ENCODE peak calls at places on chromosomes 12 and 14, in six cellular contexts. One of them, this sample, is unnamed.

GRCh38 chr14:51004352-51004800 is 60.1 kb upstream of the PYGL start:
- DNase-seq in NCI-H748 treated with DMSO at 0.1 percent for 48 hours: no peak
- DNase-seq in AG04450: no peak
- DNase-seq in EH: no peak
- DNase-seq in Kasumi-1: no peak
- DNase-seq in renal cortical epithelial cell: peak; percentile 72
- DNase-seq in this sample: no peak

GRCh38 chr12:124778411-124778810 is 85.3 kb downstream of the SCARB1 start:
- DNase-seq in renal cortical epithelial cell: no peak
- DNase-seq in NCI-H748 treated with DMSO at 0.1 percent for 48 hours: no peak
- DNase-seq in Kasumi-1: no peak
- DNase-seq in EH: no peak
- DNase-seq in AG04450: no peak
- DNase-seq in this sample: no peak

GRCh38 chr12:81896771-81897170 is 137.6 kb upstream of the PPFIA2 start:
- DNase-seq in Kasumi-1: no peak
- DNase-seq in EH: no peak
- DNase-seq in AG04450: no peak
- DNase-seq in renal cortical epithelial cell: no peak
- DNase-seq in NCI-H748 treated with DMSO at 0.1 percent for 48 hours: no peak
- DNase-seq in this sample: no peak

GRCh38 chr14:95645016-95645996 is 40.9 kb upstream of the TCL1B start:
- DNase-seq in NCI-H748 treated with DMSO at 0.1 percent for 48 hours: no peak
- DNase-seq in EH: no peak
- DNase-seq in Kasumi-1: no peak
- DNase-seq in renal cortical epithelial cell: no peak
- DNase-seq in AG04450: no peak
- DNase-seq in this sample: no peak

GRCh38 chr14:64745511-64746041 is 41.4 kb downstream of the PLEKHG3 start:
- DNase-seq in renal cortical epithelial cell: peak; percentile 74
- DNase-seq in AG04450: no peak
- DNase-seq in EH: peak; percentile 45
- DNase-seq in NCI-H748 treated with DMSO at 0.1 percent for 48 hours: no peak
- DNase-seq in Kasumi-1: no peak
- DNase-seq in this sample: no peak

GRCh38 chr12:69935651-69936100 is 110.6 kb downstream of the MYRFL start:
- DNase-seq in renal cortical epithelial cell: no peak
- DNase-seq in Kasumi-1: peak; percentile 29
- DNase-seq in NCI-H748 treated with DMSO at 0.1 percent for 48 hours: no peak
- DNase-seq in AG04450: no peak
- DNase-seq in EH: no peak
- DNase-seq in this sample: no peak

GRCh38 chr12:51323966-51324895 is at the start of gene BIN2:
- DNase-seq in AG04450: no peak
- DNase-seq in Kasumi-1: peak; percentile 61
- DNase-seq in NCI-H748 treated with DMSO at 0.1 percent for 48 hours: no peak
- DNase-seq in EH: no peak
- DNase-seq in renal cortical epithelial cell: no peak
- DNase-seq in this sample: no peak

GRCh38 chr12:108640802-108641445 is 7.2 kb upstream of the SELPLG start:
- DNase-seq in Kasumi-1: no peak
- DNase-seq in AG04450: no peak
- DNase-seq in EH: peak; percentile 54
- DNase-seq in renal cortical epithelial cell: no peak
- DNase-seq in NCI-H748 treated with DMSO at 0.1 percent for 48 hours: no peak
- DNase-seq in this sample: no peak

GRCh38 chr12:1287446-1287975 is 296.5 kb downstream of the ERC1 start:
- DNase-seq in Kasumi-1: no peak
- DNase-seq in NCI-H748 treated with DMSO at 0.1 percent for 48 hours: no peak
- DNase-seq in EH: no peak
- DNase-seq in AG04450: no peak
- DNase-seq in renal cortical epithelial cell: no peak
- DNase-seq in this sample: no peak

GRCh38 chr14:99506269-99506668 is 25.1 kb downstream of the CCNK start:
- DNase-seq in Kasumi-1: no peak
- DNase-seq in AG04450: no peak
- DNase-seq in NCI-H748 treated with DMSO at 0.1 percent for 48 hours: no peak
- DNase-seq in renal cortical epithelial cell: no peak
- DNase-seq in EH: no peak
- DNase-seq in this sample: no peak

GRCh38 chr12:70955415-70955814 is 34.9 kb upstream of the PTPRR start:
- DNase-seq in AG04450: no peak
- DNase-seq in NCI-H748 treated with DMSO at 0.1 percent for 48 hours: no peak
- DNase-seq in EH: no peak
- DNase-seq in renal cortical epithelial cell: no peak
- DNase-seq in Kasumi-1: no peak
- DNase-seq in this sample: no peak

GRCh38 chr12:89920866-89921265 is 212.2 kb upstream of the ATP2B1 start:
- DNase-seq in NCI-H748 treated with DMSO at 0.1 percent for 48 hours: no peak
- DNase-seq in AG04450: no peak
- DNase-seq in Kasumi-1: no peak
- DNase-seq in renal cortical epithelial cell: no peak
- DNase-seq in EH: no peak
- DNase-seq in this sample: no peak

GRCh38 chr14:101248056-101248725 is 313.1 kb upstream of the DIO3 start:
- DNase-seq in EH: no peak
- DNase-seq in renal cortical epithelial cell: no peak
- DNase-seq in Kasumi-1: no peak
- DNase-seq in AG04450: no peak
- DNase-seq in NCI-H748 treated with DMSO at 0.1 percent for 48 hours: no peak
- DNase-seq in this sample: no peak